ENCODE peak calls at places on chromosomes 13 and 19, in eight cellular contexts. K is GM23338; F is aorta; P is stimulated activated CD4-positive, alpha-beta T cell treated with anti-CD3 and anti-CD28 coated beads, Interleukin-1b, Interleukin-23, amount 100 ng/mL, for 1 hour; S is activated CD8-positive, alpha-beta memory T cell treated with anti-CD3 and anti-CD28 coated beads for 1 hour; Q is T-helper 9 cell; H is GM04503; C is nephron progenitor cell. R is an unnamed sample.

GRCh38 chr13:103762523-103762922 is 696.3 kb upstream of the SLC10A2 start:
- DNase-seq in K (peak; percentile 9), F (no peak), P (no peak), S (no peak), Q (no peak), H (no peak), C (no peak), R (no peak)

GRCh38 chr19:45553464-45553863 is 31.1 kb downstream of the OPA3 start:
- DNase-seq in K (peak; percentile 92), F (no peak), P (no peak), S (no peak), Q (no peak), H (no peak), C (peak; percentile 40), R (no peak)

GRCh38 chr13:60662595-60662994 is 265.6 kb downstream of the TDRD3 start:
- DNase-seq in K (no peak), F (no peak), P (no peak), S (no peak), Q (no peak), H (no peak), C (no peak), R (no peak)

GRCh38 chr19:42255766-42256750 is 1.1 kb upstream of the ERF start:
- DNase-seq in K (peak; percentile 79), F (peak; percentile 82), P (no peak), S (no peak), Q (no peak), H (no peak), C (peak; percentile 48), R (peak; percentile 77)

GRCh38 chr13:53873558-53873957 is 844.9 kb downstream of the OLFM4 start:
- DNase-seq in K (peak; percentile 42), F (no peak), P (no peak), S (no peak), Q (no peak), H (no peak), C (no peak), R (no peak)

GRCh38 chr19:13032837-13033236 is 37.6 kb downstream of the NFIX start:
- DNase-seq in K (no peak), F (no peak), P (no peak), S (no peak), Q (no peak), H (no peak), C (no peak), R (no peak)

GRCh38 chr19:4234142-4234861 is 5.0 kb downstream of the EBI3 start:
- DNase-seq in K (no peak), F (no peak), P (no peak), S (no peak), Q (no peak), H (no peak), C (no peak), R (no peak)

GRCh38 chr19:39351537-39352037 is 9.4 kb downstream of the SAMD4B start:
- DNase-seq in K (no peak), F (peak; percentile 10), P (no peak), S (no peak), Q (no peak), H (no peak), C (no peak), R (no peak)

GRCh38 chr19:18672606-18673337 is 10.7 kb upstream of the CRTC1 start:
- DNase-seq in K (peak; percentile 59), F (peak; percentile 81), P (no peak), S (no peak), Q (no peak), H (no peak), C (no peak), R (peak; percentile 68)

GRCh38 chr13:111908391-111908790 is 158.6 kb upstream of the SOX1 start:
- DNase-seq in K (no peak), F (peak; percentile 62), P (no peak), S (no peak), Q (no peak), H (no peak), C (no peak), R (no peak)

GRCh38 chr19:58056261-58056660 is 2.8 kb upstream of the ZNF135 start:
- DNase-seq in K (no peak), F (peak; percentile 60), P (no peak), S (no peak), Q (no peak), H (no peak), C (no peak), R (no peak)

GRCh38 chr13:26628706-26629105 is 71.2 kb downstream of the WASF3 start:
- DNase-seq in K (peak; percentile 42), F (no peak), P (no peak), S (no peak), Q (no peak), H (no peak), C (no peak), R (no peak)

GRCh38 chr13:98848736-98849135 is 96.3 kb upstream of the SLC15A1 start:
- DNase-seq in K (no peak), F (peak; percentile 90), P (no peak), S (no peak), Q (no peak), H (no peak), C (no peak), R (no peak)

GRCh38 chr19:29266603-29267002 is 53.7 kb upstream of the UQCRFS1 start:
- DNase-seq in K (no peak), F (no peak), P (no peak), S (no peak), Q (no peak), H (no peak), C (no peak), R (no peak)

GRCh38 chr13:83453723-83454122 is 428.6 kb downstream of the SLITRK1 start:
- DNase-seq in K (no peak), F (peak; percentile 73), P (no peak), S (no peak), Q (no peak), H (no peak), C (no peak), R (no peak)

GRCh38 chr19:13012690-13013608 is 17.7 kb downstream of the NFIX start:
- DNase-seq in K (peak; percentile 68), F (peak; percentile 90), P (no peak), S (no peak), Q (no peak), H (no peak), C (no peak), R (peak; percentile 70)

GRCh38 chr13:97212540-97213146 is 9.5 kb upstream of the MBNL2 start:
- DNase-seq in K (peak; percentile 26), F (no peak), P (no peak), S (no peak), Q (no peak), H (no peak), C (no peak), R (no peak)

GRCh38 chr19:48413879-48414623 is 20.6 kb downstream of the GRIN2D start:
- DNase-seq in K (peak; percentile 56), F (no peak), P (no peak), S (no peak), Q (no peak), H (no peak), C (no peak), R (no peak)

GRCh38 chr19:54332149-54332548 is 6.8 kb downstream of the LILRA4 start:
- DNase-seq in K (no peak), F (no peak), P (no peak), S (no peak), Q (no peak), H (no peak), C (no peak), R (no peak)

GRCh38 chr13:30360586-30360985 is 53.2 kb upstream of the KATNAL1 start:
- DNase-seq in K (no peak), F (no peak), P (no peak), S (no peak), Q (no peak), H (no peak), C (no peak), R (no peak)

GRCh38 chr13:42798118-42798517 is 16.7 kb downstream of the FAM216B start:
- DNase-seq in K (no peak), F (no peak), P (no peak), S (no peak), Q (no peak), H (no peak), C (no peak), R (no peak)

GRCh38 chr13:43285891-43286602 is 262.7 kb downstream of the DNAJC15 start:
- DNase-seq in K (no peak), F (no peak), P (no peak), S (no peak), Q (no peak), H (no peak), C (no peak), R (no peak)

GRCh38 chr19:30780456-30780855 is 408.3 kb downstream of the ZNF536 start:
- DNase-seq in K (no peak), F (no peak), P (no peak), S (no peak), Q (no peak), H (no peak), C (no peak), R (no peak)

GRCh38 chr13:81223784-81224501 is 883.0 kb upstream of the SPRY2 start:
- DNase-seq in K (no peak), F (no peak), P (no peak), S (no peak), Q (no peak), H (no peak), C (no peak), R (no peak)

GRCh38 chr19:40607311-40607871 is 6.2 kb downstream of the LTBP4 start:
- DNase-seq in K (peak; percentile 67), F (peak; percentile 65), P (no peak), S (no peak), Q (no peak), H (no peak), C (no peak), R (peak; percentile 59)

GRCh38 chr13:91017031-91017668 is 330.3 kb upstream of the MIR17HG start:
- DNase-seq in K (peak; percentile 64), F (no peak), P (no peak), S (no peak), Q (no peak), H (no peak), C (peak; percentile 57), R (peak; percentile 39)

GRCh38 chr19:6551607-6552450 is 21.0 kb downstream of the TNFSF9 start:
- DNase-seq in K (peak; percentile 92), F (no peak), P (no peak), S (peak; percentile 18), Q (peak; percentile 30), H (no peak), C (peak; percentile 56), R (peak; percentile 43)

GRCh38 chr13:48155850-48156249 is 60.9 kb upstream of the MED4 start:
- DNase-seq in K (no peak), F (no peak), P (peak; percentile 7), S (no peak), Q (no peak), H (peak; percentile 9), C (no peak), R (no peak)